ENCODE peak calls at places on chromosome 22, in five cellular contexts. Z is A549, F is upper lobe of left lung, L is uterus, B is heart left ventricle. N is an unnamed sample.

GRCh38 chr22:26893034-26893710 is 235.8 kb downstream of the MIAT start:
- DNase-seq in Z (no peak), F (peak; percentile 39), L (no peak), B (no peak), N (no peak)

GRCh38 chr22:36277482-36278291 is 24.8 kb downstream of the APOL1 start:
- DNase-seq in Z (peak; percentile 31), F (peak; percentile 56), L (peak; percentile 67), B (no peak), N (no peak)

GRCh38 chr22:37633693-37634504 is 5.6 kb upstream of the SH3BP1 start:
- DNase-seq in Z (no peak), F (peak; percentile 93), L (peak; percentile 92), B (peak; percentile 95), N (peak; percentile 71)

GRCh38 chr22:25845985-25846745 is 104.2 kb downstream of the MYO18B start:
- DNase-seq in Z (no peak), F (peak; percentile 48), L (no peak), B (no peak), N (no peak)

GRCh38 chr22:50622723-50623327 is 5.1 kb downstream of the ARSA start:
- DNase-seq in Z (no peak), F (peak; percentile 54), L (no peak), B (no peak), N (no peak)

GRCh38 chr22:47288640-47289039 is 526.2 kb downstream of the TBC1D22A start:
- DNase-seq in Z (no peak), F (no peak), L (peak; percentile 2), B (no peak), N (no peak)

GRCh38 chr22:24423519-24424000 is 3.8 kb upstream of the ADORA2A start:
- DNase-seq in Z (peak; percentile 57), F (peak; percentile 96), L (peak; percentile 61), B (peak; percentile 88), N (no peak)

GRCh38 chr22:40510965-40511364 is 125.6 kb downstream of the MRTFA start:
- DNase-seq in Z (no peak), F (no peak), L (no peak), B (no peak), N (no peak)

GRCh38 chr22:43293259-43293658 is 49.9 kb downstream of the SCUBE1 start:
- DNase-seq in Z (no peak), F (peak; percentile 58), L (no peak), B (no peak), N (no peak)

GRCh38 chr22:20807315-20807752 is 33.4 kb downstream of the SERPIND1 start:
- DNase-seq in Z (peak; percentile 69), F (no peak), L (no peak), B (no peak), N (no peak)

GRCh38 chr22:35882226-35883027 is 146.2 kb downstream of the RBFOX2 start:
- DNase-seq in Z (no peak), F (no peak), L (no peak), B (no peak), N (no peak)

GRCh38 chr22:41480397-41480735 is 11.4 kb downstream of the ACO2 start:
- DNase-seq in Z (no peak), F (no peak), L (no peak), B (no peak), N (no peak)

GRCh38 chr22:21043856-21044535 is 1.8 kb upstream of the LRRC74B start:
- DNase-seq in Z (no peak), F (no peak), L (no peak), B (no peak), N (no peak)

GRCh38 chr22:37777122-37777687 is 30.5 kb upstream of the GCAT start:
- DNase-seq in Z (no peak), F (no peak), L (peak; percentile 56), B (no peak), N (peak; percentile 32)

GRCh38 chr22:30868663-30869385 is 99.8 kb downstream of the MORC2 start:
- DNase-seq in Z (no peak), F (no peak), L (peak; percentile 8), B (peak; percentile 42), N (no peak)

GRCh38 chr22:46618667-46619066 is 1.5 kb upstream of the GRAMD4 start:
- DNase-seq in Z (no peak), F (peak; percentile 85), L (no peak), B (peak; percentile 80), N (no peak)

DNA sequence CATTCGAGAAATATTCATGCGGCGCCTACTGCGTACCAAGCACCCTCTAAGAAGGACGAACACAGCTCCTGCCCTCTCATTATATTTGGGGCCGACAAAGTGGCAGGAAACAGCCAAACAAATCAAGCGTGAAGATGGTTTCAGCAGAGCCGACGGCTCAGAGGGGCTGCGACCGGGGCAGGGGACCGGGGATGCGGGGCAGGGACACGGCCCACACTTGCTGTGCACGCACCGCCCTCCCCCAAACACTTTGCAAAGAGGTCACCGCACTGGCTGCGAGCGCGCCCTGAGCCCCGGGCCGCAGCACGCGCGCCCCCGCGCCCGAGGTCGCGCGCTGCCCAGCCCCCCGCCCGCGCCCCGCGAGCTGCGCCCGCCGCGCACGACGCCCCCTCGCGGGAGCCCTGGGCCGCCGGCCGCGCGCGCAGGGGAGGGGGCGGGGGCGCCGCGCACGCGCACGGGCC is 255 bp upstream of the SYNGR1 start:
- DNase-seq in Z (peak; percentile 36), F (no peak), L (peak; percentile 49), B (no peak), N (no peak)
- TF ChIP-seq POLR2A in Z (peak; percentile 23), F (no peak), L (no peak), B (no peak), N (no peak)

GRCh38 chr22:27934069-27934468 is 15.0 kb upstream of the PITPNB start:
- DNase-seq in Z (no peak), F (no peak), L (no peak), B (no peak), N (no peak)
- H3K27ac ChIP-seq in Z (no peak overlapping the region), F (no peak overlapping the region), L (no peak overlapping the region), B (no peak overlapping the region), N (no peak overlapping the region)

DNA sequence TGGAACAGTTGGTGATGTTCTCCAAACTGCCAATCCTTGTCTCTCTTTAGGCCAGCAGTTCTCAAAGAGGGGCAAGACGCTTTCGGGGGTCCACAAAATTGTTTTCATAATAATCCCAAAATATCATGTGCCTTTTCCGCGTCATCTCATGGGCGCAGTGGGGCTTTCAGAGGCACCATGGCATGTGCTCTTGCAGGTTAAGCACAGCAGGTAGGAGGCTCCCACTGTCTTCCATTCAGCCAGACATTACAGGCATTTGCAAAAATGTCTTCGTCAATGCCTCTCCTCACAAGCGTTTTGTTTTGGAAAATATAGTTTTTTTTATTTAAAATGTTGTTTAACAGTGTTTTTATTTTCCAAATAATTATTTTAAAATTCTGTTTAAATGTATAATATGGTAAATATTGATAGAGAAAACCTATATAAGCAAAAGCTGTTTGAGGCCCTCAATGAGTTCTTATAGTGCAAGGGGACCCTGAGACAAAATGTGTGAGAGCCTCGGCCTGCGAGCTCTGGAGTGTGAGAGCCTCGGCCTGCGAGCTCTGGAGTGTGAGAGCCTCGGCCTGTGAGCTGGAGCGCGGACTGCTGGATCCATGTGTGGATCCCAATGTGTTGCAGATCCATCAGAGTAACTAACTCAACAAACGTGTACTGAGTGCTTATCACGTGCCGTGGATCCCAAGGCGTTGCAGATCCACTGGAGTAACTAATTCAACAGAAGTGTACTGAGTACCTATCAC is 6.2 kb downstream of the RTL6 start:
- DNase-seq in Z (no peak), F (peak; percentile 39), L (no peak), B (no peak), N (no peak)
- TF ChIP-seq POLR2A in Z (no peak), F (no peak), L (no peak), B (no peak), N (no peak)

DNA sequence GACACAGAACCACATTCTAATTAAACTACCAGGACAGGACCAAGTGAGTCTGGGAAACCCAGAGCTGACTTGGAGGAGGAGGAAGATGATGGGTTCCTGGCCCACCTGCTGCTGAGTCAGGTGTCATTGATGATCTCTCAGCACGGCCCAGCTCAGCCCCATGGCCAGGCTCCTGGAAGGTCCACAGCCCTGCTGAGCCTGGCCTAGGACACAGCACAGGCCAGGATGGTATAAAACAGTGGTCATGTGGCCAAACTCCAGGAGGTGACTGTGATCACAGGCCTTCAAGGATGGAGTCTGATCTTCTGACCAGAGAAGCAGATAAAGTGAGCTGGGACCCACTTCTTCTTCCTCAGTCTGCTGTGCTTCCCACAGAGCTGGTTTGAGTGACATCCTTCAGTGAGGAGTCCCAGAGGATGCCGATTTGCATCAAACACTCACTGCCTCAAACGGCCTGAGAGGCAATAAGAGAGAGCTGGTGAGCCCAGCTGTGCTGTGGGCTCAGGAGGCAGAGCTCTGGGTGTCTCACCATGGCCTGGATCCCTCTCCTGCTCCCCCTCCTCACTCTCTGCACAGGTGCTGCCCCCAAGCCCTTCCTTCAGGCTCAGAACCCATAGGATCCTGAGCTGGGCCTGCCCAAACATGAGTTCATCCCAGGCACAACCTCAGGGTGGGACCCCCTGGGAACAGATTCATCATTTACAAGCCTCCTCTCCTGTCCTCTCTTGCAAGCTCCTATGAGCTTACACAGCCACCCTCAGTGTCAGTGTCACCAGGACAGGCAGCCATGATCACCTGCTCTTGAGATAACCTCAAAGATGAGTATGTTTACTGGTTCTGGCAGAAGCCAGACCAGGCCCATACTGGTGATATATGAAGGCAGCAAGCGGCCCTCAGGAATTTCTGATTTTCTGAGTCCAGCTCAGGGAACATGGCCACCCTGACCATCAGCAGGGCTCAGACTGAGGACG is 37.7 kb upstream of the IGLL5 start:
- DNase-seq in Z (no peak), F (peak; percentile 25), L (no peak), B (no peak), N (no peak)
- H3K27ac ChIP-seq in Z (no peak overlapping the region), F (no peak overlapping the region), L (no peak overlapping the region), B (no peak overlapping the region), N (no peak overlapping the region)